ENCODE peak calls at places on chromosomes 16 and 17, in nine cellular contexts. H is AG04450; Z is fibroblast of lung; M is esophagus squamous epithelium; O is lower lobe of right lung; U is WERI-Rb-1; Q is CD8-positive, alpha-beta T cell; Y is lung; P is cardiac muscle cell. B is an unnamed sample.

GRCh38 chr17:58328195-58329034 is at the start of gene TSPOAP1:
- DNase-seq in H (no peak), Z (no peak), M (no peak), O (peak; percentile 63), U (no peak), Q (no peak), Y (no peak), P (no peak), B (peak; percentile 60)

GRCh38 chr17:50059759-50060273 is 3.9 kb downstream of the ITGA3 start:
- DNase-seq in H (no peak), Z (peak; percentile 56), M (no peak), O (no peak), U (no peak), Q (no peak), Y (no peak), P (no peak), B (no peak)

GRCh38 chr17:79915850-79916430 is 76.7 kb upstream of the CBX4 start:
- DNase-seq in H (no peak), Z (peak; percentile 55), M (no peak), O (peak; percentile 76), U (peak; percentile 77), Q (no peak), Y (peak; percentile 67), P (peak; percentile 34), B (no peak)

GRCh38 chr17:34781071-34781470 is 180.2 kb downstream of the CCT6B start:
- DNase-seq in H (no peak), Z (no peak), M (no peak), O (no peak), U (no peak), Q (no peak), Y (no peak), P (no peak), B (no peak)

GRCh38 chr17:55763856-55764255 is 13.0 kb downstream of the PCTP start:
- DNase-seq in H (no peak), Z (peak; percentile 33), M (no peak), O (no peak), U (no peak), Q (no peak), Y (no peak), P (no peak), B (no peak)

GRCh38 chr17:50425682-50426471 is at the start of gene ACSF2:
- DNase-seq in H (no peak), Z (peak; percentile 71), M (peak; percentile 38), O (peak; percentile 85), U (peak; percentile 66), Q (peak; percentile 39), Y (peak; percentile 76), P (peak; percentile 86), B (peak; percentile 64)

GRCh38 chr17:77957215-77957868 is 1.2 kb upstream of the TNRC6C start:
- DNase-seq in H (no peak), Z (peak; percentile 36), M (no peak), O (no peak), U (no peak), Q (no peak), Y (no peak), P (peak; percentile 6), B (no peak)

GRCh38 chr16:72108353-72109102 is 14.9 kb downstream of the DHX38 start:
- DNase-seq in H (no peak), Z (no peak), M (no peak), O (no peak), U (no peak), Q (no peak), Y (no peak), P (no peak), B (no peak)

GRCh38 chr17:20922128-20922670 is 120.6 kb downstream of the USP22 start:
- DNase-seq in H (no peak), Z (peak; percentile 55), M (no peak), O (no peak), U (no peak), Q (no peak), Y (no peak), P (no peak), B (no peak)

GRCh38 chr16:3317315-3317999 is 12.2 kb downstream of the ZNF75A start:
- DNase-seq in H (no peak), Z (peak; percentile 51), M (no peak), O (no peak), U (no peak), Q (no peak), Y (no peak), P (no peak), B (no peak)

GRCh38 chr16:3327514-3327913 is 22.2 kb downstream of the ZNF75A start:
- DNase-seq in H (no peak), Z (no peak), M (no peak), O (no peak), U (no peak), Q (no peak), Y (no peak), P (no peak), B (no peak)

DNA sequence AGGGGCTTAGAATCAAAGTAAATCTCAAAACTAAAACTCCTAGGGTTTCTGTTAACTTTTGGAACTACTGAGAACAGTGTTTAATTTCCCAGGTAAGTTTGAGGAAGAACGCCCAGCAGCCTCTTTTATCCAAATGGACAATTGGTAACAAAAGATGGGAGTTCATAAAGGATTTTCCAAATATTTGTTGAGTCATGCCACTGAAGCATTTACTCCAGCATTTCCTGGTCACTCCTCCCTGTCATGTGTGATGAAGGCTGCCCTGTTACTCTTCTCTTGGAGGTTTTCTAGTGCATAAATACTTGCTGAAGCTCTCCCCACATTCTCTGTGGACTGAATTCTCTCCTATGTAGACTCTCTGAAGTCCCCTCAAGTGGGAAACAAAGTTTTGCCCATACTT is 16.5 kb downstream of the ZNF75A start:
- DNase-seq in H (no peak), Z (no peak), M (no peak), O (no peak), U (no peak), Q (no peak), Y (no peak), P (no peak), B (no peak)
- H3K9me3 ChIP-seq in H (peaks cover 36% of the 10 kb centered on the region), Z (peaks cover 5% of the 10 kb centered on the region), M (peaks cover 62% of the 10 kb centered on the region), O (peaks cover 83% of the 10 kb centered on the region), U (peaks cover 30% of the 10 kb centered on the region), Q (peaks cover 48% of the 10 kb centered on the region), Y (peaks cover 29% of the 10 kb centered on the region), P (peaks cover 7% of the 10 kb centered on the region), B (peaks cover 50% of the 10 kb centered on the region)

GRCh38 chr16:24671455-24671954 is 57.9 kb upstream of the TNRC6A start:
- DNase-seq in H (no peak), Z (no peak), M (no peak), O (no peak), U (no peak), Q (no peak), Y (no peak), P (no peak), B (no peak)
- H3K27ac ChIP-seq in H (peak overlapping the region; percentile 80), Z (peak overlapping the region; percentile 84), M (no peak overlapping the region), O (no peak overlapping the region), U (no peak overlapping the region), Q (no peak overlapping the region), Y (no peak overlapping the region), P (no peak overlapping the region), B (no peak overlapping the region)

GRCh38 chr16:22163806-22164205 is 1.5 kb downstream of the SDR42E2 start:
- DNase-seq in H (no peak), Z (no peak), M (no peak), O (no peak), U (no peak), Q (no peak), Y (no peak), P (no peak), B (no peak)

GRCh38 chr16:22162658-22163009 is 328 bp downstream of the SDR42E2 start:
- DNase-seq in H (no peak), Z (no peak), M (no peak), O (no peak), U (no peak), Q (no peak), Y (no peak), P (no peak), B (no peak)

GRCh38 chr16:22164482-22164881 is 2.2 kb downstream of the SDR42E2 start:
- DNase-seq in H (no peak), Z (no peak), M (no peak), O (no peak), U (no peak), Q (no peak), Y (no peak), P (no peak), B (no peak)

GRCh38 chr16:22161401-22161800 is 905 bp upstream of the SDR42E2 start:
- DNase-seq in H (no peak), Z (no peak), M (no peak), O (no peak), U (no peak), Q (no peak), Y (no peak), P (no peak), B (no peak)

GRCh38 chr16:22161999-22162657 is at the start of gene SDR42E2:
- DNase-seq in H (no peak), Z (no peak), M (no peak), O (no peak), U (no peak), Q (peak; percentile 6), Y (no peak), P (peak; percentile 35), B (peak; percentile 37)
- H3K9me3 ChIP-seq in H (no peaks in the 10 kb centered on the region), Z (no peaks in the 10 kb centered on the region), M (no peaks in the 10 kb centered on the region), O (no peaks in the 10 kb centered on the region), U (peaks cover 2% of the 10 kb centered on the region), Q (no peaks in the 10 kb centered on the region), Y (no peaks in the 10 kb centered on the region), P (no peaks in the 10 kb centered on the region), B (no peaks in the 10 kb centered on the region)

DNA sequence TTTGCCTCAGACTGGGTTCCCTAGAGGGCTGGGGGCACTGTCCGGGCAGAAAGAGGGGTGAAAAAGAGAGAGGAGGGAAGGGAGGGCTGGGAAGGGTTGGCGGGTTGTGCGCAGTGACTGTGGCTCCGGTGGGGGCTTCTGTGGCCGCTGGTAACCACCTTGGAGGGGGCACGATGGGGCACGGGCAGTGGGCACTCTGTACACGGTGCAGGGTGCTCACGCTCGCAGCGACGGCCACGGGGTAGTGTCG is 591 bp downstream of the PLLP start:
- DNase-seq in H (no peak), Z (no peak), M (no peak), O (no peak), U (no peak), Q (no peak), Y (no peak), P (no peak), B (no peak)
- H3K27ac ChIP-seq in H (no peak overlapping the region), Z (no peak overlapping the region), M (peak overlapping the region; percentile 76), O (peak overlapping the region; percentile 86), U (no peak overlapping the region), Q (no peak overlapping the region), Y (peak overlapping the region; percentile 90), P (no peak overlapping the region), B (no peak overlapping the region)